ENCODE peak calls at places on chromosomes 16 and 17, in five cellular contexts. One of them, this sample, is unnamed.

GRCh38 chr17:67260051-67260987 is 15.3 kb upstream of the HELZ start:
- DNase-seq in ovary: peak
- DNase-seq in GM12865: peak
- DNase-seq in IMR-90: peak
- DNase-seq in AG04450: no peak
- DNase-seq in this sample: peak

GRCh38 chr16:11379420-11379819 is 34.2 kb downstream of the RMI2 start:
- DNase-seq in ovary: no peak
- DNase-seq in GM12865: peak
- DNase-seq in IMR-90: peak
- DNase-seq in AG04450: no peak
- DNase-seq in this sample: peak

GRCh38 chr16:47037396-47037745 is 63.9 kb upstream of the DNAJA2 start:
- DNase-seq in ovary: peak
- DNase-seq in GM12865: peak
- DNase-seq in IMR-90: no peak
- DNase-seq in AG04450: no peak
- DNase-seq in this sample: no peak

GRCh38 chr17:66684716-66685115 is 150.2 kb upstream of the CACNG5 start:
- DNase-seq in ovary: no peak
- DNase-seq in GM12865: no peak
- DNase-seq in IMR-90: no peak
- DNase-seq in AG04450: no peak
- DNase-seq in this sample: peak

GRCh38 chr17:58156839-58157803 is 8.9 kb downstream of the OR4D1 start:
- DNase-seq in ovary: no peak
- DNase-seq in GM12865: no peak
- DNase-seq in IMR-90: no peak
- DNase-seq in AG04450: no peak
- DNase-seq in this sample: no peak

GRCh38 chr16:85554114-85554790 is 58.9 kb upstream of the GSE1 start:
- DNase-seq in ovary: peak
- DNase-seq in GM12865: peak
- DNase-seq in IMR-90: peak
- DNase-seq in AG04450: no peak
- DNase-seq in this sample: peak

GRCh38 chr17:49523706-49524472 is 28.8 kb downstream of the NGFR start:
- DNase-seq in ovary: no peak
- DNase-seq in GM12865: no peak
- DNase-seq in IMR-90: no peak
- DNase-seq in AG04450: no peak
- DNase-seq in this sample: no peak

GRCh38 chr16:75265911-75266701 is 14.7 kb upstream of the BCAR1 start:
- DNase-seq in ovary: peak
- DNase-seq in GM12865: peak
- DNase-seq in IMR-90: peak
- DNase-seq in AG04450: no peak
- DNase-seq in this sample: peak

GRCh38 chr17:10117581-10118001 is 80.8 kb downstream of the GAS7 start:
- DNase-seq in ovary: no peak
- DNase-seq in GM12865: no peak
- DNase-seq in IMR-90: peak
- DNase-seq in AG04450: no peak
- DNase-seq in this sample: no peak

DNA sequence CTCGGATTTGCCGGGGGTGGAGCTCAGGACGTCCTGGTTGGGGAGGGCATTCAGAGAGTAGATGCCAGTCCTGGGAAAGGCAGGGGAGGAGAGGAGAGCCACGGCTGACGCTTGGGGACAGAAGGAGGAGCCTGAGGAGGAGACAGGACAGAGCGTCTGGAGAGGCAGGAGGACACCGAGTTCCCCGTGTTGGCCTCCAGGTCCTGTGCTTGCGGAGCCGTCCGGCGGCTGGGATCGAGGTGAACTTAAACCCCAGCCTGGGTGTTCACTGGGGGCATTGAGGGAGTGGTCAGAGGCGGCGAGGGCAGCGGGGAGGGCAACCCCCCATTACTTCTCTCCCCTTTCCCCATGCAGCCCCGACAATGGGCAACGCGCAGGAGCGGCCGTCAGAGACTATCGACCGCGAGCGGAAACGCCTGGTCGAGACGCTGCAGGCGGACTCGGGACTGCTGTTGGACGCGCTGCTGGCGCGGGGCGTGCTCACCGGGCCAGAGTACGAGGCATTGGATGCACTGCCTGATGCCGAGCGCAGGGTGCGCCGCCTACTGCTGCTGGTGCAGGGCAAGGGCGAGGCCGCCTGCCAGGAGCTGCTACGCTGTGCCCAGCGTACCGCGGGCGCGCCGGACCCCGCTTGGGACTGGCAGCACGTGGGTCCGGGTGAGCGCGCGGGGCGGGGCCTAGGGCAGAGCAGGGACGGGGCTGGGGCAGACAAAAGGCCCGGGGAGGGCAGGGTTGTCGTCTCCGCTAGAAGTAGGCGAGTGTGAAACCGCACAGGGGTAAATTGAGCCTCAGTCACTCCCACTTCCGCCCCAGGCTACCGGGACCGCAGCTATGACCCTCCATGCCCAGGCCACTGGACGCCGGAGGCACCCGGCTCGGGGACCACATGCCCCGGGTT is 3.7 kb downstream of the NOL3 start:
- DNase-seq in ovary: peak
- DNase-seq in GM12865: peak
- DNase-seq in IMR-90: peak
- DNase-seq in AG04450: peak
- DNase-seq in this sample: peak
- TF ChIP-seq CTCF in ovary: no peak
- TF ChIP-seq CTCF in GM12865: peak
- TF ChIP-seq CTCF in IMR-90: peak
- TF ChIP-seq CTCF in AG04450: peak
- TF ChIP-seq CTCF in this sample: peak

GRCh38 chr17:36661047-36661666 is 59.8 kb downstream of the MRM1 start:
- DNase-seq in ovary: no peak
- DNase-seq in GM12865: no peak
- DNase-seq in IMR-90: no peak
- DNase-seq in AG04450: no peak
- DNase-seq in this sample: no peak

GRCh38 chr17:36657390-36657762 is 56.0 kb downstream of the MRM1 start:
- DNase-seq in ovary: no peak
- DNase-seq in GM12865: no peak
- DNase-seq in IMR-90: no peak
- DNase-seq in AG04450: no peak
- DNase-seq in this sample: no peak

GRCh38 chr17:36653374-36653773 is 52.0 kb downstream of the MRM1 start:
- DNase-seq in ovary: no peak
- DNase-seq in GM12865: no peak
- DNase-seq in IMR-90: no peak
- DNase-seq in AG04450: no peak
- DNase-seq in this sample: no peak

GRCh38 chr17:36661688-36662087 is 60.3 kb downstream of the MRM1 start:
- DNase-seq in ovary: no peak
- DNase-seq in GM12865: no peak
- DNase-seq in IMR-90: no peak
- DNase-seq in AG04450: no peak
- DNase-seq in this sample: no peak

DNA sequence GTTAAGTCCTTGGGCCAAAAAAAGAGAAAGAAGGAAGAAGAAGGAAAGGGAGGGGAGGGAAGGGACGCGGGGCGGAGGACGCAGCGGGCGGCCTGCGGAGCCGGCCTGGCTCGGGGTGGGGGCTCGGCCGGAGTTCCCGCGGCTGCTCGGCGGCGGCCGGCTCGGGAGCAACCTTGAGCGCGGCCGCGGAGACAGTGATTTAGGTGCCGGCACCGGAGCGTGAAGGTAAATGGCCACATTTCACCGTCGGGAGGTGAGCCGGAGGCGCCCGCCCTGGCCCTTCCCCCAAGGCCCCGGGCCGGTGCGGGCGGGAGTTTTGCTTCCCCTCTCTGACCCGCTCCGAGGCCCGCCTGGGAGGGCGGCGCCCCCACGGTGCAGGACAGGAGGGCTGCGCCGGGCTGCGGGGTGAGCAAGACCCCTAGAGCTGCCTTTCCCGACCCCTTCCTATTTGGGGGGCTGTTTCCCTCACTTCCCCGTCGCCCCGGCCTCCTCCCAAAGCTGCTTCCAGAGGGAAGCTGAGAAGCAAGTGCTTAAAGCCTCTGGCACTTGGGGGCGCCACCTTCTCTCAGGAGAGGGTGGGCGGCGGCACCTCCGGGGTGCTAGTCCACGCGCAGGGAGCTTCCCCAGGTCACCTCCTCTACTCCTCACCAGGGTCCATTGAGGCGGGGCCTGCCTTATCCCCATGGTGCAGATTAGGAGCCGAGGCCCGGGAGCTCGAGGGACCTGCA is 56.5 kb downstream of the MRM1 start:
- DNase-seq in ovary: no peak
- DNase-seq in GM12865: no peak
- DNase-seq in IMR-90: no peak
- DNase-seq in AG04450: no peak
- DNase-seq in this sample: no peak
- H3K4me3 ChIP-seq in ovary: peak
- H3K4me3 ChIP-seq in GM12865: no peak
- H3K4me3 ChIP-seq in IMR-90: no peak
- H3K4me3 ChIP-seq in AG04450: no peak
- H3K4me3 ChIP-seq in this sample: peak

GRCh38 chr16:86874141-86874540 is 295.8 kb downstream of the FOXL1 start:
- DNase-seq in ovary: no peak
- DNase-seq in GM12865: peak
- DNase-seq in IMR-90: no peak
- DNase-seq in AG04450: no peak
- DNase-seq in this sample: no peak
- TF ChIP-seq CTCF in ovary: no peak
- TF ChIP-seq CTCF in GM12865: peak
- TF ChIP-seq CTCF in IMR-90: peak
- TF ChIP-seq CTCF in AG04450: peak
- TF ChIP-seq CTCF in this sample: peak

GRCh38 chr17:44218344-44219125 is 940 bp downstream of the UBTF start:
- DNase-seq in ovary: peak
- DNase-seq in GM12865: peak
- DNase-seq in IMR-90: peak
- DNase-seq in AG04450: peak
- DNase-seq in this sample: peak

GRCh38 chr17:44216173-44216572 is 3.3 kb downstream of the UBTF start:
- DNase-seq in ovary: no peak
- DNase-seq in GM12865: peak
- DNase-seq in IMR-90: no peak
- DNase-seq in AG04450: no peak
- DNase-seq in this sample: no peak

GRCh38 chr17:44214896-44215295 is 4.6 kb downstream of the UBTF start:
- DNase-seq in ovary: no peak
- DNase-seq in GM12865: no peak
- DNase-seq in IMR-90: no peak
- DNase-seq in AG04450: no peak
- DNase-seq in this sample: no peak

GRCh38 chr17:44217738-44218343 is 1.6 kb downstream of the UBTF start:
- DNase-seq in ovary: no peak
- DNase-seq in GM12865: no peak
- DNase-seq in IMR-90: no peak
- DNase-seq in AG04450: no peak
- DNase-seq in this sample: no peak

DNA sequence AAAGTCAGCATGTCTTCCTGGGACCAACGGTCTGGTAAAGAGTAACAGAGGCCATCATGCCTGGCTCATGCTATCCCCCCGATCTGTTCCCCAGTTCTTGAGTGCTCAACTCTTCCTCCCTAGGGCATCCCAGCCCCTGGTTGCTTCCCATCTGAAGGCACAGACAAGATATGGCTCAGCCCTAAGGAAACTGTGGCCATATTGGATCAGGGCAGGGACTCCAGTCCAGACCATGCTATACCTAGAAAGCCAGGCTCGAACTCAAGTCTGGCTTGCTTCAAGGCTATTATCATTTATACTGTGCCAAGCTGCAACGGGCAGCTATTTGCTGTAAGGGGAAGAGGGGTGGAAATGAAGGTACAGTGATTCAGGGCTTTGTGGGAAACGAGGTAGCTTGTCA is 2.8 kb downstream of the UBTF start:
- DNase-seq in ovary: no peak
- DNase-seq in GM12865: no peak
- DNase-seq in IMR-90: no peak
- DNase-seq in AG04450: no peak
- DNase-seq in this sample: no peak
- H3K4me3 ChIP-seq in ovary: no peak
- H3K4me3 ChIP-seq in GM12865: peak
- H3K4me3 ChIP-seq in IMR-90: no peak
- H3K4me3 ChIP-seq in AG04450: no peak
- H3K4me3 ChIP-seq in this sample: no peak

DNA sequence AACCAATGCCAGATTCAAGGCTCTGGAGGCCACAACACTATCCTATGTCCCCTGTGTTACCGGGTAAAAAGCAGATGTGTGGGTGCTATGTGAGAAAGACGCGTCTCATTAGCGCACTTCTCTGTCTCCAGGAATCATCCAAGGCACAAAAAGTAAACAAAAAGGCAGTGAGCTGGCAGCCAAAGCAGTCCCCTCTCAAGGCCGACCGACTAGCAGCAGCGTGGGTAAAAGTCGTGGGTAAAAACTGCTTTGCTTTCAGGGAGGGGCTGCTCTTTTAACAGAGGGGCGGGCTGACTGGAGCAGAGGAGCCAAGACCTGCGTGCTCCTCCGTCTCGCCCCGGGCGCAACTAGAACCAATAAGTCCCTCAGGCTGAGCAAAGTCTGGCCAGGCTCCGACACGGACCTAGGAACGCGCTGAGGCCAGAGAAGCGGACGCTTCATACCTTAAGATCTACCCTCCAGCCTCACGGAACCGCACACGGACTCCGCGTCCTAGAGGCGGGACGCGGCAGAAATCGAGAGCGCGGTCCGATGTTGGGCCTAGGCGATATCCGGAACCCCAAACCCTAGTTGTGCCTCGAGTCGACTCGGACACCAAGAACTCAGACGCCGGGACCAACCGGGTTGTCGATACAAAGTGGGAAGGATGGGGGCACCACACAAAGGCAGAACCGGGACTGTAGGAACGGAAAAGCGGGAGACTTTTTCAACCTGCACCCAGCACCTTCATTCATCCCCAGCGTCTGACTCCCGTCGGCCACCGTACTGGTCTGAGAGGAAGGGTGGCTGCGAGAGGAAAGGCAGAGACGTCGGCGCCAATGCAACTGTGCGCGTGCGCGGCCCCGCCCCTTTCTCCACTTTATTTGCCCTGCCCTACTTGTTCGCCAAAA is at the start of gene INTS2:
- DNase-seq in ovary: peak
- DNase-seq in GM12865: peak
- DNase-seq in IMR-90: peak
- DNase-seq in AG04450: peak
- DNase-seq in this sample: peak
- TF ChIP-seq CTCF in ovary: no peak
- TF ChIP-seq CTCF in GM12865: no peak
- TF ChIP-seq CTCF in IMR-90: no peak
- TF ChIP-seq CTCF in AG04450: no peak
- TF ChIP-seq CTCF in this sample: no peak